ENCODE peak calls at places on chromosomes 7 and 10, in four cellular contexts. One of them, this sample, is unnamed.

GRCh38 chr10:133123050-133123745 is 35.5 kb downstream of the ADGRA1 start:
- DNase-seq in stomach: no peak
- DNase-seq in occipital lobe: no peak
- DNase-seq in stimulated activated CD4-positive, alpha-beta T cell treated with anti-CD3 and anti-CD28 coated beads, Interleukin-1b, Interleukin-23, amount 100 ng/mL, for 4 hours: no peak
- DNase-seq in this sample: no peak

GRCh38 chr7:69864283-69864682 is 266.0 kb downstream of the AUTS2 start:
- DNase-seq in occipital lobe: no peak
- DNase-seq in stomach: no peak
- DNase-seq in stimulated activated CD4-positive, alpha-beta T cell treated with anti-CD3 and anti-CD28 coated beads, Interleukin-1b, Interleukin-23, amount 100 ng/mL, for 4 hours: no peak
- DNase-seq in this sample: peak

GRCh38 chr7:101816499-101817030 is 861 bp upstream of the CUX1 start:
- DNase-seq in stomach: peak
- DNase-seq in occipital lobe: no peak
- DNase-seq in stimulated activated CD4-positive, alpha-beta T cell treated with anti-CD3 and anti-CD28 coated beads, Interleukin-1b, Interleukin-23, amount 100 ng/mL, for 4 hours: peak
- DNase-seq in this sample: no peak

GRCh38 chr10:103124420-103125096 is 68.5 kb downstream of the NT5C2 start:
- DNase-seq in stomach: no peak
- DNase-seq in occipital lobe: no peak
- DNase-seq in stimulated activated CD4-positive, alpha-beta T cell treated with anti-CD3 and anti-CD28 coated beads, Interleukin-1b, Interleukin-23, amount 100 ng/mL, for 4 hours: no peak
- DNase-seq in this sample: no peak

GRCh38 chr10:69407621-69408301 is 9.0 kb downstream of the TACR2 start:
- DNase-seq in stimulated activated CD4-positive, alpha-beta T cell treated with anti-CD3 and anti-CD28 coated beads, Interleukin-1b, Interleukin-23, amount 100 ng/mL, for 4 hours: no peak
- DNase-seq in occipital lobe: no peak
- DNase-seq in stomach: no peak
- DNase-seq in this sample: no peak

GRCh38 chr10:30985552-30985951 is 46.1 kb downstream of the ZNF438 start:
- DNase-seq in occipital lobe: no peak
- DNase-seq in stimulated activated CD4-positive, alpha-beta T cell treated with anti-CD3 and anti-CD28 coated beads, Interleukin-1b, Interleukin-23, amount 100 ng/mL, for 4 hours: no peak
- DNase-seq in stomach: no peak
- DNase-seq in this sample: no peak

GRCh38 chr10:80459047-80459865 is 5.1 kb downstream of the TSPAN14 start:
- DNase-seq in stimulated activated CD4-positive, alpha-beta T cell treated with anti-CD3 and anti-CD28 coated beads, Interleukin-1b, Interleukin-23, amount 100 ng/mL, for 4 hours: no peak
- DNase-seq in stomach: peak
- DNase-seq in occipital lobe: no peak
- DNase-seq in this sample: no peak

GRCh38 chr10:119303886-119304285 is 96.5 kb downstream of the GRK5 start:
- DNase-seq in stomach: peak
- DNase-seq in occipital lobe: no peak
- DNase-seq in stimulated activated CD4-positive, alpha-beta T cell treated with anti-CD3 and anti-CD28 coated beads, Interleukin-1b, Interleukin-23, amount 100 ng/mL, for 4 hours: no peak
- DNase-seq in this sample: no peak

GRCh38 chr10:117662126-117662525 is 119.6 kb downstream of the EMX2 start:
- DNase-seq in stimulated activated CD4-positive, alpha-beta T cell treated with anti-CD3 and anti-CD28 coated beads, Interleukin-1b, Interleukin-23, amount 100 ng/mL, for 4 hours: no peak
- DNase-seq in stomach: no peak
- DNase-seq in occipital lobe: no peak
- DNase-seq in this sample: no peak

GRCh38 chr7:6382797-6383196 is 65.0 kb downstream of the DAGLB start:
- DNase-seq in occipital lobe: no peak
- DNase-seq in stimulated activated CD4-positive, alpha-beta T cell treated with anti-CD3 and anti-CD28 coated beads, Interleukin-1b, Interleukin-23, amount 100 ng/mL, for 4 hours: no peak
- DNase-seq in stomach: no peak
- DNase-seq in this sample: no peak

GRCh38 chr10:108208732-108209131 is 1044.2 kb upstream of the SORCS1 start:
- DNase-seq in stimulated activated CD4-positive, alpha-beta T cell treated with anti-CD3 and anti-CD28 coated beads, Interleukin-1b, Interleukin-23, amount 100 ng/mL, for 4 hours: no peak
- DNase-seq in stomach: no peak
- DNase-seq in occipital lobe: no peak
- DNase-seq in this sample: no peak

GRCh38 chr10:48792687-48793096 is 108.0 kb downstream of the WDFY4 start:
- DNase-seq in occipital lobe: no peak
- DNase-seq in stimulated activated CD4-positive, alpha-beta T cell treated with anti-CD3 and anti-CD28 coated beads, Interleukin-1b, Interleukin-23, amount 100 ng/mL, for 4 hours: no peak
- DNase-seq in stomach: no peak
- DNase-seq in this sample: no peak

GRCh38 chr10:16986406-16987128 is 143.0 kb downstream of the CUBN start:
- DNase-seq in stomach: no peak
- DNase-seq in occipital lobe: no peak
- DNase-seq in stimulated activated CD4-positive, alpha-beta T cell treated with anti-CD3 and anti-CD28 coated beads, Interleukin-1b, Interleukin-23, amount 100 ng/mL, for 4 hours: no peak
- DNase-seq in this sample: peak

This sample was measured in NCI-H1048.